ENCODE peak calls at places on chromosome 14, in four cellular contexts. Z, L, D and A are unnamed samples.

GRCh38 chr14:84546236-84546635 is 983.7 kb upstream of the FLRT2 start:
- DNase-seq in Z (no peak), L (no peak), D (no peak), A (no peak)

GRCh38 chr14:24996930-24997329 is 53.0 kb downstream of the STXBP6 start:
- DNase-seq in Z (no peak), L (no peak), D (no peak), A (no peak)

GRCh38 chr14:53967606-53968005 is 11.0 kb upstream of the BMP4 start:
- DNase-seq in Z (no peak), L (no peak), D (no peak), A (no peak)

GRCh38 chr14:82855912-82856381 is 1322.3 kb upstream of the SEL1L start:
- DNase-seq in Z (no peak), L (no peak), D (no peak), A (no peak)

GRCh38 chr14:81927069-81927468 is 393.4 kb upstream of the SEL1L start:
- DNase-seq in Z (no peak), L (no peak), D (no peak), A (no peak)

GRCh38 chr14:24241829-24242443 is 487 bp downstream of the TINF2 start:
- DNase-seq in Z (peak; percentile 86), L (peak; percentile 92), D (no peak), A (peak; percentile 59)

GRCh38 chr14:99120147-99121026 is 151.6 kb downstream of the BCL11B start:
- DNase-seq in Z (no peak), L (no peak), D (no peak), A (peak; percentile 40)

GRCh38 chr14:104390941-104391901 is 188.3 kb upstream of the C14orf180 start:
- DNase-seq in Z (no peak), L (no peak), D (no peak), A (no peak)

GRCh38 chr14:88791629-88792571 is 853 bp downstream of the EML5 start:
- DNase-seq in Z (no peak), L (no peak), D (no peak), A (peak; percentile 54)

GRCh38 chr14:94395900-94396574 is 7.6 kb upstream of the SERPINA1 start:
- DNase-seq in Z (no peak), L (no peak), D (no peak), A (no peak)

GRCh38 chr14:43001729-43002128 is 1395.1 kb downstream of the LRFN5 start:
- DNase-seq in Z (no peak), L (no peak), D (no peak), A (no peak)

GRCh38 chr14:23066368-23066767 is 9.0 kb upstream of the CDH24 start:
- DNase-seq in Z (no peak), L (no peak), D (no peak), A (no peak)

GRCh38 chr14:86683525-86683924 is 1153.6 kb downstream of the FLRT2 start:
- DNase-seq in Z (no peak), L (no peak), D (no peak), A (no peak)

GRCh38 chr14:55705651-55706340 is 125.8 kb downstream of the KTN1 start:
- DNase-seq in Z (no peak), L (no peak), D (no peak), A (no peak)

GRCh38 chr14:36204674-36205073 is 28.2 kb upstream of the PTCSC3 start:
- DNase-seq in Z (no peak), L (no peak), D (no peak), A (no peak)

GRCh38 chr14:80679273-80679672 is 262.3 kb downstream of the CEP128 start:
- DNase-seq in Z (no peak), L (no peak), D (no peak), A (no peak)

GRCh38 chr14:53151523-53151866 is 1.6 kb downstream of the DDHD1 start:
- DNase-seq in Z (no peak), L (no peak), D (no peak), A (no peak)

GRCh38 chr14:69819607-69820006 is 22.6 kb upstream of the SLC10A1 start:
- DNase-seq in Z (no peak), L (no peak), D (no peak), A (no peak)

GRCh38 chr14:69820991-69821390 is 23.9 kb upstream of the SLC10A1 start:
- DNase-seq in Z (no peak), L (no peak), D (no peak), A (no peak)

GRCh38 chr14:69815556-69815955 is 18.5 kb upstream of the SLC10A1 start:
- DNase-seq in Z (no peak), L (no peak), D (no peak), A (no peak)

GRCh38 chr14:69816216-69816615 is 19.2 kb upstream of the SLC10A1 start:
- DNase-seq in Z (no peak), L (no peak), D (no peak), A (no peak)

GRCh38 chr14:69818760-69819191 is 21.7 kb upstream of the SLC10A1 start:
- DNase-seq in Z (peak; percentile 66), L (peak; percentile 72), D (peak; percentile 55), A (peak; percentile 79)
- TF ChIP-seq EGR1 in Z (no peak), L (no peak), D (no peak), A (no peak)

DNA sequence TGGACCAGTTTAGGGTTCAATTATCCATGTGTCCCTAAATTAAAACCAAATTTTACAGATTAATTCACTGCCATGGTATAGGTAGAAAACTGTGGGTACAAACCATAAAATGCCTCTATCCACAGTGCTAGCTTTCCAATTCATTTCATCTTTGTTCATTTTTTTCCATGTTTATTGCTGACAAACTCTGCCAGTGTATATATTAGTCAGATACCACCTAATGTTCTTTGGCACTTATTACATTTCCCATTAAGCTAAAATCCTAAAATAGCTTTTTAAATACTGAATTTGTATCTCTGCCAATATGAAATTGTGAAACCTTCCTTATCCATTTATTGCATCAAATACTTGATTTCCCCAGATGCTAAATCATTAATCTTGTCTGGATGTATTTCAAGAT is 150.1 kb upstream of the FSCB start:
- DNase-seq in Z (no peak), L (no peak), D (no peak), A (no peak)
- TF ChIP-seq CTCF in Z (no peak), L (no peak), D (no peak), A (no peak)

GRCh38 chr14:67483599-67484270 is 4.8 kb downstream of the TMEM229B start:
- DNase-seq in Z (no peak), L (no peak), D (no peak), A (no peak)
- TF ChIP-seq EGR1 in Z (no peak), L (no peak), D (no peak), A (no peak)

GRCh38 chr14:30608533-30609006 is 13.5 kb upstream of the SCFD1 start:
- DNase-seq in Z (no peak), L (no peak), D (no peak), A (no peak)
- TF ChIP-seq CTCF in Z (no peak), L (no peak), D (no peak), A (no peak)

GRCh38 chr14:102699416-102700110 is 77.7 kb upstream of the TRAF3 start:
- DNase-seq in Z (no peak), L (no peak), D (no peak), A (no peak)
- TF ChIP-seq EGR1 in Z (no peak), L (no peak), D (no peak), A (no peak)

DNA sequence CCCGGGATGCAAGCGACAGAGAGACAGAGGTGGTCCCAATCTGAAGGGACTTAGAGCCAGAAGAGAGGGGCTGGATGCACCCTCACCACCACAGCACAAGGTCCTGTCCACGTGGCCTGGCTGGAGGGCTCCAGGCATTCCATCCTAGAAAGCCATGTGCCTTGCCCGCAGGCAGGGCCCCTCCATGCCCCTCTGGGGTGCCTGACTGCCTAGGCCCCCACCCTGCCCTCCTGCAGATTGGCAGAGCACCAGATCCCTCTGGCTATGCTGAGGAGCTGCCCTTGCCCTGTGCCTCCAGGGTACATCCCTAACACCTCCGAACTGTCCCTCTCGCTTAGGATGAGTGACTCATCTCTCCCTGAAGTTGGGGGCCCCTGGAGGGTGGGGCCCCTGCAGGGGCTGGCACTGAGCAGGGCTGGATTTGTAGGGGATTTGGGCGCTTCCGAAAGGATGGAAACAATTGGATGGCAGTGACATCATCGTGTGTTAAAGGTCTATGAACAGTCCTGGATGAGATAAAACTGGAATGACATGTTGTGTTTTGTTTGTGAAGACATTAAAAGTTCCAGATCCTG is 50.9 kb downstream of the CHGA start:
- DNase-seq in Z (no peak), L (no peak), D (no peak), A (no peak)
- TF ChIP-seq CTCF in Z (no peak), L (no peak), D (no peak), A (no peak)

DNA sequence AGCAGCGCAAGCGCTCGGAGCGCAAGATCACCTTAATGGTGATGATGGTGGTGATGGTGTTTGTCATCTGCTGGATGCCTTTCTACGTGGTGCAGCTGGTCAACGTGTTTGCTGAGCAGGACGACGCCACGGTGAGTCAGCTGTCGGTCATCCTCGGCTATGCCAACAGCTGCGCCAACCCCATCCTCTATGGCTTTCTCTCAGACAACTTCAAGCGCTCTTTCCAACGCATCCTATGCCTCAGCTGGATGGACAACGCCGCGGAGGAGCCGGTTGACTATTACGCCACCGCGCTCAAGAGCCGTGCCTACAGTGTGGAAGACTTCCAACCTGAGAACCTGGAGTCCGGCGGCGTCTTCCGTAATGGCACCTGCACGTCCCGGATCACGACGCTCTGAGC is 2.5 kb downstream of the SSTR1 start:
- DNase-seq in Z (no peak), L (no peak), D (no peak), A (no peak)
- TF ChIP-seq EGR1 in Z (no peak), L (no peak), D (no peak), A (no peak)